ENCODE peak calls at places on chromosomes 12 and 14, in ten cellular contexts. A is adipocyte, S is cardiac muscle cell, N is stomach, E is colonic mucosa, X is left ventricle myocardium inferior, V is HCT116, H is pancreas, G is psoas muscle, B is mesenchymal stem cell. D is an unnamed sample. For H3K27me3 and H3K9me3, the result is how much of the 10 kb centered on the place peaks cover.

GRCh38 chr14:36915089-36915488 is 253.4 kb downstream of the PAX9 start:
- DNase-seq in A (peak), S (no peak), N (no peak), E (no peak), X (no peak), V (no peak), H (no peak), G (no peak), B (no peak), D (no peak)

GRCh38 chr12:132014092-132014914 is 64.6 kb downstream of the EP400 start:
- DNase-seq in A (no peak), S (no peak), N (no peak), E (no peak), X (no peak), V (no peak), H (no peak), G (no peak), B (no peak), D (no peak)

GRCh38 chr12:57176846-57177245 is 29.4 kb upstream of the LRP1-AS start:
- DNase-seq in A (no peak), S (no peak), N (no peak), E (no peak), X (no peak), V (no peak), H (no peak), G (no peak), B (no peak), D (peak)

GRCh38 chr12:104665296-104665695 is 208.5 kb downstream of the CHST11 start:
- DNase-seq in A (no peak), S (no peak), N (no peak), E (no peak), X (no peak), V (no peak), H (no peak), G (no peak), B (no peak), D (no peak)

GRCh38 chr12:92784795-92785562 is 82.2 kb downstream of the PLEKHG7 start:
- DNase-seq in A (peak), S (peak), N (no peak), E (peak), X (no peak), V (peak), H (no peak), G (no peak), B (peak), D (no peak)

GRCh38 chr14:31118892-31119291 is 88.7 kb downstream of the HECTD1 start:
- DNase-seq in A (no peak), S (no peak), N (no peak), E (no peak), X (no peak), V (no peak), H (no peak), G (no peak), B (peak), D (no peak)

GRCh38 chr14:79028281-79028680 is 858.1 kb downstream of the NRXN3 start:
- DNase-seq in A (no peak), S (no peak), N (no peak), E (no peak), X (no peak), V (no peak), H (no peak), G (no peak), B (no peak), D (no peak)

GRCh38 chr14:68589447-68590232 is 203.2 kb downstream of the ZFP36L1 start:
- DNase-seq in A (peak), S (peak), N (no peak), E (no peak), X (peak), V (no peak), H (no peak), G (peak), B (peak), D (no peak)

GRCh38 chr12:48176417-48176751 is 7.1 kb upstream of the CCDC184 start:
- DNase-seq in A (no peak), S (no peak), N (no peak), E (no peak), X (no peak), V (no peak), H (no peak), G (no peak), B (no peak), D (no peak)

GRCh38 chr12:48180424-48180823 is 3.0 kb upstream of the CCDC184 start:
- DNase-seq in A (no peak), S (no peak), N (no peak), E (no peak), X (no peak), V (no peak), H (no peak), G (no peak), B (no peak), D (no peak)

GRCh38 chr12:48180857-48181495 is 2.5 kb upstream of the CCDC184 start:
- DNase-seq in A (no peak), S (no peak), N (no peak), E (no peak), X (no peak), V (no peak), H (no peak), G (no peak), B (no peak), D (no peak)

GRCh38 chr12:48177985-48178384 is 5.5 kb upstream of the CCDC184 start:
- DNase-seq in A (no peak), S (no peak), N (no peak), E (no peak), X (no peak), V (no peak), H (no peak), G (no peak), B (no peak), D (no peak)

DNA sequence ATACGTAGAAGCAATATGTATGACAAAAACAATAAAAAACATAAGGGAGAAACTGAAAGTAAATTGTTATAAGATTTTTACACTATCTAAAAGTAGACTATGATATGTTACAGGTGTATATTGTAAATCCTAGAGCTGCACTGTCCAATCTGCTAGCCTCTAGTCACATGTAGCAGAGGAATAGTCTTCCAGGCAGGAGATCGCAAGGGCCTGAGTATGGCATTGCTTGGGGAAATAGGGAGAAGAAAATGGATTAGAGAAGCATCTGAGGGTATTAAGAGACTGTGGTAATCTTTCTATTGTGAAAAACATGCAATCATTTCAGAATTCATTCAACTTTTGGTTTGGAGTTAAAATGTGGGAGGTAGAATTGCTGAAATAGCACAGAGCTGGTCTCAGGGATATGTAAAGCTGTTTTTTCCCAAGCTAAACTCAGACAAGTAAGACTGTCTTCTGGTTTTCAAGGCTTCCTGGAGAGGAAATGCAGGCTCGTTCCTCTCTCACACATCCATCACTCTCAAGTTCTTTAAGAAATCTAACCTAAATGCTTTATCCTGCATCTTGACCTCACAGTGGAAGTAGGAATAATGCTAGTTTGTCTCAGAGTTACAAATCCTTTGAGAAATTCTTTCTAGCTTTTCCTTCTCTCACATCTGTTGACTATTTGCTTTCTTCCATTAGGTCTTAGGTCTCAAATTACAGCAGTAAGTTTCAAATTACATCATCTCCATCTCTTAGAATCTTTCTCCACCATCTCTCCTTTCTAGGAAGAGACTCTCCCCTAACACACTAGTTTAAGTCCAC is 7.6 kb upstream of the CCDC184 start:
- DNase-seq in A (peak), S (no peak), N (no peak), E (no peak), X (no peak), V (no peak), H (no peak), G (no peak), B (no peak), D (no peak)
- H3K4me3 ChIP-seq in A (no peak), S (no peak), N (no peak), E (no peak), X (no peak), V (no peak), H (no peak), G (no peak), B (no peak), D (no peak)

GRCh38 chr14:69880051-69880487 is 853 bp downstream of the SMOC1 start:
- DNase-seq in A (no peak), S (peak), N (no peak), E (no peak), X (no peak), V (no peak), H (peak), G (no peak), B (no peak), D (peak)

GRCh38 chr14:69880851-69881250 is 1.6 kb downstream of the SMOC1 start:
- DNase-seq in A (no peak), S (no peak), N (no peak), E (no peak), X (no peak), V (no peak), H (no peak), G (no peak), B (no peak), D (no peak)

GRCh38 chr14:69882915-69883314 is 3.7 kb downstream of the SMOC1 start:
- DNase-seq in A (no peak), S (no peak), N (no peak), E (no peak), X (no peak), V (no peak), H (no peak), G (no peak), B (no peak), D (no peak)

GRCh38 chr14:69879175-69880047 is at the start of gene SMOC1:
- DNase-seq in A (no peak), S (peak), N (peak), E (peak), X (no peak), V (no peak), H (peak), G (peak), B (peak), D (peak)

GRCh38 chr14:69882086-69882864 is 3.1 kb downstream of the SMOC1 start:
- DNase-seq in A (no peak), S (no peak), N (no peak), E (no peak), X (no peak), V (no peak), H (no peak), G (no peak), B (no peak), D (no peak)
- H3K27me3 ChIP-seq in A (under half), S (under half), N (under half), E (under half), X (half or more), V (under half), H (under half), G (under half), B (under half), D (under half)

GRCh38 chr14:29652586-29652985 is 275.1 kb downstream of the PRKD1 start:
- DNase-seq in A (peak), S (no peak), N (no peak), E (no peak), X (no peak), V (no peak), H (no peak), G (no peak), B (no peak), D (no peak)
- H3K9me3 ChIP-seq in A (under half), S (under half), N (under half), E (under half), X (under half), V (under half), H (under half), G (under half), B (under half), D (under half)

DNA sequence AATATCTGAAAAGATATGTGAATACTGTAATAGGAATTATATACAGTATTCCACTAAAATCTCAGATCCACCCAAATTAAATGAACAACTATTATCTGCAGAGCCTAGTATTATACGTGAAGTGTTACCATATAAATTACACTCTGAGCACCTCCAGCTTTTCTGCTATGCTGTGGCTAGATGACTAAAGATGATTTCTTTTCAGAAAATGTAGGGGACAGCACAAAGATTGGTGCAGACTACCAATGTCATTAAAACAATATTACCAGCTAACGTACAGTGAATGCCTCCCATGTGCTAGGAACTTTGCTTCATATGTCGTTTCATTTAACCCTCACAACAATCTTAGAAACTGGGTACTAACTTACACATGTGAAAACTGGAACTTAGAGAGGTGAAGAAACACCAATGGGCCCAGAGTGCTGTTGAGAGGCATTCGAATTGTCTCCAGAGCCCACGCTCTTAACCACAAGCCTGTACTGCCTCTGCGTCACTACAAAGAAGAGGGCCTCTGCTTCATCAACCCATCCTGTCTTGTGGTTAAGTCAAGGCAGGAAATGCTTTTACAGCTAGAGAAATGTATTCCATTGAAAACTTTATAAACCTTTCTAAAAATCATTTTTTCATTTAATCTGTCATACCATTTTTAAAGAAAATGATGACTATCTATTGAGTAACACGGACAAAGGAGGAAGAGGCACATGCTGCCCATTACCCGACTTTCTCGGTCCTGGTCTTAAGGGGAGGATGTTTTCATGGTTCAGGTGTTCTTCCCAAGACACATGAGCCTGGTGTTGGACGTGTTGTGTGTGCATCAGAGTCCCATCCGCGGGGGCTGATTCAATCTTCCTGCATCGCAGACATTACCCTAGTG is 1.3 kb downstream of the GPR65 start:
- DNase-seq in A (no peak), S (no peak), N (no peak), E (no peak), X (no peak), V (no peak), H (no peak), G (no peak), B (no peak), D (no peak)
- H3K4me3 ChIP-seq in A (no peak), S (no peak), N (no peak), E (peak), X (no peak), V (no peak), H (no peak), G (peak), B (no peak), D (no peak)

GRCh38 chr12:6980075-6980474 is 9.4 kb downstream of the EMG1 start:
- DNase-seq in A (no peak), S (no peak), N (no peak), E (no peak), X (no peak), V (no peak), H (no peak), G (no peak), B (no peak), D (no peak)
- H3K27me3 ChIP-seq in A (under half), S (under half), N (under half), E (under half), X (under half), V (under half), H (under half), G (under half), B (under half), D (under half)

DNA sequence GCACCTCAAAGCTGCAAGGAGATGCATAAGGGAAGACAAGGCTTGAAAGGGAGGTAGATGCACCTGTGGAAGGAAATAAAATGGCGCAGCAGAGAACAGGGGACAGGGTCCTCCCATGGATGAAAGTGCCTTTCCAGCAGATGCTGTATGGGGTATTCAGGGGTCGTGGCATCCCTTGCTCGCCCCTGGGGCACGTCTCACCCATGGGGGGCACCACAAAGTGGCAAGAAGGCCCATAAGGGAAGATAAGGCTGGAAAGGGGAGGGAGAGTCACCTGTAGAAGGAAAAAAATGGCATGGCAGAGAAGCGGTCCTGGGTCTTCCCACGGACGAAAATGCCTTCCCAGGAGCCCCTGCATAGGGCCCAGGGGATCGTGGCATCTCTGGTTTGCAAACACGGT is 265.1 kb downstream of the ALG10 start:
- DNase-seq in A (no peak), S (no peak), N (no peak), E (no peak), X (no peak), V (no peak), H (no peak), G (peak), B (no peak), D (no peak)
- H3K9me3 ChIP-seq in A (under half), S (under half), N (under half), E (under half), X (half or more), V (under half), H (under half), G (under half), B (under half), D (under half)